ENCODE peak calls at places on chromosomes 4 and X, in nine cellular contexts. K is CD8-positive, alpha-beta T cell; Q is esophagus squamous epithelium; P is HCT116; R is right cardiac atrium; O is colonic mucosa; I is Peyer's patch; M is IMR-90; Z is CD8-positive, alpha-beta memory T cell. X is an unnamed sample. For H3K4me1, the result is how much of the 10 kb centered on the place peaks cover.

GRCh38 chr4:24321637-24322036 is 262.7 kb downstream of the DHX15 start:
- DNase-seq in I (no peak), M (no peak), P (no peak), R (no peak), Q (no peak), O (no peak), Z (no peak), K (no peak), X (no peak)

GRCh38 chr4:179698321-179698720 is 2256.1 kb upstream of the AGA start:
- DNase-seq in K (no peak), Q (no peak), M (no peak), P (no peak), Z (no peak), I (no peak), R (no peak), O (no peak), X (peak)

GRCh38 chr4:118005883-118006282 is 28.4 kb upstream of the NDST3 start:
- DNase-seq in P (no peak), Q (no peak), Z (no peak), O (no peak), R (no peak), K (no peak), M (no peak), I (no peak), X (no peak)

GRCh38 chrX:14529288-14529989 is at the start of gene GLRA2:
- DNase-seq in K (no peak), P (no peak), O (peak), R (no peak), Q (no peak), Z (no peak), I (peak), M (peak), X (peak)

GRCh38 chr4:98747659-98748091 is 89.3 kb upstream of the TSPAN5 start:
- DNase-seq in Z (no peak), M (no peak), K (no peak), R (no peak), P (peak), Q (no peak), O (peak), I (no peak), X (peak)

GRCh38 chr4:151429957-151430548 is 21.1 kb downstream of the FHIP1A start:
- DNase-seq in O (no peak), I (no peak), M (no peak), R (no peak), P (no peak), Z (no peak), K (no peak), Q (no peak), X (peak)

GRCh38 chrX:136880003-136880451 is 498 bp downstream of the RBMX start:
- DNase-seq in Z (peak), K (peak), P (no peak), Q (no peak), M (no peak), I (peak), O (no peak), R (peak), X (peak)

GRCh38 chr4:188130355-188130754 is 8.9 kb upstream of the TRIML1 start:
- DNase-seq in P (peak), O (no peak), Q (no peak), M (no peak), R (no peak), I (no peak), K (no peak), Z (no peak), X (no peak)

GRCh38 chr4:176065365-176066249 is at the start of gene WDR17:
- DNase-seq in Z (peak), R (peak), M (peak), O (peak), I (peak), Q (peak), P (no peak), K (peak), X (peak)

GRCh38 chr4:59855630-59856352 is 1344.3 kb upstream of the ADGRL3 start:
- DNase-seq in O (no peak), I (no peak), Z (no peak), K (no peak), R (peak), Q (no peak), P (no peak), M (no peak), X (no peak)

GRCh38 chrX:17375631-17376380 is 806 bp downstream of the NHS start:
- DNase-seq in P (no peak), O (no peak), M (peak), Q (no peak), K (no peak), R (peak), I (no peak), Z (no peak), X (peak)

GRCh38 chrX:71623714-71624113 is 5.4 kb upstream of the CXCR3 start:
- DNase-seq in K (peak), Q (no peak), Z (no peak), R (no peak), I (no peak), O (no peak), P (no peak), M (no peak), X (no peak)

GRCh38 chrX:22666441-22666840 is 333.3 kb upstream of the DDX53 start:
- DNase-seq in K (no peak), P (peak), I (no peak), M (peak), Z (no peak), Q (no peak), O (no peak), R (no peak), X (peak)

GRCh38 chr4:47315346-47315745 is 148.2 kb downstream of the COMMD8 start:
- DNase-seq in Z (no peak), Q (no peak), P (no peak), R (no peak), M (peak), O (no peak), I (no peak), K (no peak), X (peak)

GRCh38 chrX:139831689-139832456 is 101.0 kb downstream of the ATP11C start:
- DNase-seq in R (no peak), M (peak), K (no peak), Z (no peak), Q (no peak), I (no peak), P (no peak), O (peak), X (peak)

GRCh38 chr4:105246712-105247111 is 100.0 kb downstream of the TET2 start:
- DNase-seq in K (no peak), I (no peak), O (no peak), R (no peak), Q (no peak), M (peak), P (no peak), Z (no peak), X (peak)

GRCh38 chr4:102174800-102175199 is 170.5 kb downstream of the SLC39A8 start:
- DNase-seq in Z (no peak), I (no peak), M (peak), R (no peak), O (no peak), P (no peak), Q (no peak), K (no peak), X (peak)

GRCh38 chr4:140296335-140296753 is 77.1 kb upstream of the SCOC start:
- DNase-seq in O (peak), P (peak), R (no peak), K (no peak), M (peak), Q (peak), Z (no peak), I (peak), X (peak)

GRCh38 chrX:138771042-138771441 is 59.5 kb upstream of the FGF13 start:
- DNase-seq in Z (no peak), R (no peak), O (no peak), Q (no peak), M (no peak), K (no peak), P (no peak), I (no peak), X (no peak)

GRCh38 chrX:2383735-2384134 is 117.0 kb downstream of the DHRSX start:
- DNase-seq in P (no peak), K (no peak), I (no peak), Q (no peak), O (peak), Z (no peak), M (no peak), R (no peak), X (no peak)

GRCh38 chr4:30862176-30862575 is 142.0 kb downstream of the PCDH7 start:
- DNase-seq in I (no peak), O (no peak), P (no peak), Z (no peak), Q (no peak), M (no peak), K (no peak), R (no peak), X (no peak)

GRCh38 chrX:50747471-50747900 is 66.5 kb downstream of the SHROOM4 start:
- DNase-seq in M (peak), O (no peak), P (no peak), R (no peak), I (no peak), Q (no peak), Z (no peak), K (no peak), X (peak)

GRCh38 chr4:101348367-101348827 is 1.1 kb upstream of the PPP3CA start:
- DNase-seq in K (no peak), M (peak), Q (no peak), Z (no peak), R (no peak), P (no peak), I (no peak), O (peak), X (no peak)

DNA sequence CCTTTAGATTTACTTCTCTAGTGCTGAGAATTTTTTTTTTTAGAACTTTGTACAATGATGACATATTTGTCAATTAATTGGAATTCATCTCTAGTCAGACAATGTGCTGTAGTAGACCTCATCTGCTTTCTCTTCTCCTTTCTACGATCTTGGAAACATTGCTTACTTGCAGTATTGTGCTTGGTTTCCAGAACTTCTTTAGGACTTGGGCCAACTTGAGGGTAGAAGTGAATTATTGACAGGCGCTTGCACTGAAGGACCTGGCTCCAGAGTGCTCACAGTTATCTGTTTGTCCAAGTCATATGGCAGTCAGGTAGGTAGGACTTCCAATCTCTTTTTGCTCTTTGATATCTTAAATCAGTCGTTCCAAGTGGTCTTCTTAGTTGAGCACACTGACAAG is 39.6 kb downstream of the FNIP2 start:
- DNase-seq in Q (no peak), R (no peak), K (no peak), I (no peak), O (no peak), P (no peak), M (no peak), Z (no peak), X (no peak)
- H3K4me1 ChIP-seq in Q (half or more), R (under half), K (under half), I (under half), O (under half), P (under half), M (under half), Z (under half), X (under half)

DNA sequence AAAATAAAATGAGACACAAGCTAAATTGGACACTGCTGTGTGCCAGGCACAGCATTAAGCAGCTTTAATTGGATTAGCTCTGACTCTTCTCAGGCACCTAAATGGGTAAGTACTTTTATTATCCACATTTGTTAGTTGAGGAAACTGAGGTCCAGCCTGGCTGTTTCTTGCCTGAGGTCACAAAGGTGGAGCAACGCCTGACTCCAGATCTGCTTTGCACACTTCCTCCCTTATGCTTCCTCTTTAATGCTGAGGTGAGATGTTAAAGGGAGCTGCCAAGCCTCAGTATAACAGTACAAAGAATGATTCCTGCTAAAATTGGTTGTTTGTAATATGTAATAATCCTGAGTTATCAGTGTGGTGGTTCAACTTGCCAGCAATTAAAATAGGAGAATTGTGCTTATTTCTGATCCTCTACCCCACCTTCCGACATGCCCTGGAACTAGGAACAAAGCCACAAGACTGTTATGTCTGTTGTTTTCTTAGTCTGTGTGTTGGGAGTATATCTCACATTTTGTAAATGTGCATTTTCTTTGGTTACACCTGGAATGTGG is 74.4 kb downstream of the AFF1 start:
- DNase-seq in I (peak), M (no peak), O (peak), Q (no peak), Z (no peak), R (no peak), K (no peak), P (no peak), X (no peak)
- H3K4me1 ChIP-seq in I (under half), M (under half), O (under half), Q (half or more), Z (half or more), R (under half), K (half or more), P (under half), X (under half)

DNA sequence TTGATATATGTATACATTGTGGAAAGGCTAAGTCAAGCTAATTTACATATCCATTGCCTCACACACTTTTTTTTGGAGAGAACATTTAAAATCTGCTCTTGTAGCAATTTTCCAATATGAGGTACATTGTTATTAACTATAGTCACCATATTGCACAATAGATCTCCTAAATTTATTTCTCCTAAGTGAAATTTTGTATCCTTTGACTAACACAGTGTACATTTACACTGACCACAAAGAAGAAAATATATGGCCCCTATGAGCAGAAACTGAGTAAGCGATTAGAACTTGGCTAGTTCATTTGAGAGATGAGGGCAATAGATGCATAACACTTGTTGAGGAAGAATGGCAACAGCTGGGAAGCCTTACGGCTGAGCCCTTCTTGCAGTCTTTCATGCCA is 20.3 kb upstream of the GUCY1B1 start:
- DNase-seq in K (no peak), P (no peak), Z (no peak), R (no peak), Q (no peak), O (no peak), I (no peak), M (peak), X (peak)
- H3K4me1 ChIP-seq in K (under half), P (under half), Z (under half), R (under half), Q (under half), O (under half), I (under half), M (under half), X (under half)

DNA sequence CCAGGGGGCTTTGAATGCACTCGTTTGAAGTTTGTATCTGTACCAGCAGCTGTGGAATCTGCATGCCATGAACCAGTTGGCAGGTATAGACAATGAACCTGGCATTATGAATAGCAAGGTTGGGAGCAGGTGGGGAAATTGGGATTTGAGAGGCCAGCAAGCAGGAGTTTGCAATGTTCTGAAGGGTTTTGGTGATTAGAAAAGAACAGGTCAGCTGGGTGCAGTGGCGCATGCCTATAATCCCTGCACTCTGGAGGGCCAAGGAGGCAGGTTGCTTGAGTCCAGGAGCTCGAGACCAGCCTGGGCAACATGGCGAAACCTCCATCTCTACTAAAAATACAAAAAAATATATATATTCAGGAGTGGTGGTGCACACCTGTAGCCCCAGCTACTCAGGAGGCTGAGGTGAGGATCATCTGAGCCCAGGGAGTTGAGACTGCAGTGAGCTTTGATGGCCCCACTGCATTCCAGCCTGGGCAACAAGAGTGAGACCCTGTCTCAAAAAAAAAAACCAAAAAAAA is 64.0 kb downstream of the TSC22D3 start:
- DNase-seq in P (no peak), M (no peak), K (no peak), Z (no peak), R (no peak), O (no peak), Q (no peak), I (peak), X (no peak)
- H3K4me1 ChIP-seq in P (under half), M (under half), K (under half), Z (under half), R (under half), O (under half), Q (half or more), I (under half), X (under half)

DNA sequence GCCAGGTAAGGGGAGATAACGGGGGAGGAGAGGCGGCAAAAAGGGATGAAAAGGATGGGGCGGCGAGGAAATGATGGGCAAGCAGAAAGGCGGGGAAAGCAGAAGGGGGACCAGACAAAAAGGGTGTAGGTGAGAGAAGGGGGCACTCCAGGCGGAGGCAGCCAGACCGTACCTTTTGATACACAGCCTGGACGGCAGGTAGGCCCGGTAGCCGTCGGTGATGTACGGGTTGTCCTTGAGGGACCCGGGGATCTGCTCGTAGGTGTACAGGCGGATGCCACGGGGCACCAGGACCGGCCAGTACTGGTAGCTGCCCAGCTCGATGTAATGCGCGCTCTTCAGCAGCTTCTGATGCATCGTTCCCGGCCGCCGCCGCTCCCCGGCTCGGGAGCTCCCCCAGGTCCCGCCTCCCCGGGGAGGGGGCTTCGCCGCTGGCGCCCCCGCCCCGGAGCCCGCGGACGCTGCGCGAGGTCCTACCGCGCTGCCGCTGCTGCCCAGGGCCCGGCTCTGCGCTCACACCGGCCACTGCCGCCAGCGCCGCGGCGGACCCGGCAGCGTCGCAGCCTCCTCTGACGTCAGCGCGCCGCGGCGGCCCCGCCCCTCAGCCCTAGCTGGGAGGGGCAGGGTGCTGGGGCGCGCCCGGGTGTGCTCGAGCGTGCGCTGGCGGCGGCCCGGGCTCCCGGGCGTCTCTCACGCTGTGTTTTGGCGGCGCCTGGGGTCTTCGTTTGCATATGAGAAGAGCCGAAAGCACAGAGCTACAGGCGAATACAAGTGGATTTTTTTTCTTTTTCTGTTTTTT is at the start of gene PAQR3:
- DNase-seq in K (peak), Q (peak), R (peak), P (peak), M (peak), I (peak), O (peak), Z (peak), X (peak)
- H3K4me1 ChIP-seq in K (under half), Q (under half), R (under half), P (under half), M (under half), I (under half), O (under half), Z (under half), X (under half)

GRCh38 chr4:77142642-77143020 is 14.4 kb upstream of the CCNG2 start:
- DNase-seq in Z (no peak), K (no peak), M (no peak), R (no peak), P (no peak), Q (no peak), O (no peak), I (no peak), X (no peak)
- H3K4me1 ChIP-seq in Z (under half), K (under half), M (under half), R (under half), P (under half), Q (under half), O (under half), I (under half), X (under half)

GRCh38 chr4:86019906-86020305 is 339.9 kb downstream of the MAPK10 start:
- DNase-seq in Z (no peak), O (no peak), P (no peak), R (no peak), M (no peak), K (no peak), I (no peak), Q (no peak), X (no peak)

GRCh38 chr4:86014599-86014998 is 345.3 kb downstream of the MAPK10 start:
- DNase-seq in M (no peak), R (no peak), K (no peak), I (no peak), O (no peak), Z (no peak), P (no peak), Q (no peak), X (no peak)

GRCh38 chr4:86013623-86014022 is 346.2 kb downstream of the MAPK10 start:
- DNase-seq in K (no peak), P (no peak), Z (no peak), I (no peak), M (peak), Q (no peak), O (no peak), R (no peak), X (peak)

GRCh38 chr4:86019362-86019761 is 340.5 kb downstream of the MAPK10 start:
- DNase-seq in P (no peak), Z (no peak), I (no peak), M (no peak), K (no peak), R (no peak), O (no peak), Q (no peak), X (no peak)

GRCh38 chr4:86015412-86016350 is 344.2 kb downstream of the MAPK10 start:
- DNase-seq in R (no peak), P (no peak), M (no peak), I (no peak), Q (no peak), O (no peak), Z (no peak), K (no peak), X (peak)
- H3K4me1 ChIP-seq in R (under half), P (under half), M (under half), I (under half), Q (under half), O (under half), Z (under half), K (under half), X (under half)

GRCh38 chr4:76637704-76638361 is 202.8 kb downstream of the SHROOM3 start:
- DNase-seq in M (peak), O (no peak), P (peak), Z (no peak), K (no peak), I (no peak), Q (no peak), R (no peak), X (peak)
- H3K4me1 ChIP-seq in M (under half), O (under half), P (under half), Z (under half), K (under half), I (under half), Q (half or more), R (under half), X (under half)

DNA sequence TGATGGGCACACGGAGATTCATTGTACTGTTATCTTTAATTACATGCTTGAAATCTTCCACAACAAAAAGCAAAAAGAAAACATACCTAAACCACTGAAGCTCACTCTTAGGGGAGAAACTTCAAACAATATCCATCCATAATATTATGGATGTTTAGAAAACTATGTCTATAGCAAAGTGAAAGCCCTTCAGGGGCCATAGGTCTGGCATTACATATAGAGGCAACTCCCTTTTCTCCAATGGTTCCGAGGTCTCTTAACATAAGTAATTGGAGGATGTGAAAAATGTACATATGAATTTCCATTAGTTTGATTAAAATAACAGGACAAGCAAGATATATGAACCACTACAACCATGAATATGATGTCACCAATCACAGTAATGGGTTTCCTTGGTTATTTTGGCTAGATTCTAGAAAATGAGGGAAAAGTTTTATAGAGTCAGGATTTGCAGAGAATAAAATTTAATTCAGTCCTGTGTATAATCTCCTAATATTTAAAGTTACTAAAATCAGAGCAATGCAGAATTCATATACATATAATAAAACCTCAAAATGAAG is 10.8 kb downstream of the UGDH start:
- DNase-seq in Z (no peak), I (no peak), P (no peak), M (no peak), R (no peak), K (no peak), Q (no peak), O (no peak), X (no peak)
- H3K4me1 ChIP-seq in Z (under half), I (under half), P (under half), M (under half), R (under half), K (under half), Q (under half), O (under half), X (under half)